ENCODE peak calls at places on chromosomes 5 and 9, in six cellular contexts. X is cardiac muscle cell, H is psoas muscle, F is iPS DF 6.9, J is aorta, W is fibroblast of lung. A is an unnamed sample.

GRCh38 chr5:157959355-157959754 is 100.4 kb upstream of the CLINT1 start:
- DNase-seq in X (no peak), H (no peak), F (no peak), J (no peak), W (no peak), A (no peak)

GRCh38 chr5:111772456-111772855 is 15.5 kb upstream of the NREP start:
- DNase-seq in X (no peak), H (no peak), F (no peak), J (no peak), W (no peak), A (no peak)

GRCh38 chr5:133398646-133399081 is 213.7 kb downstream of the FSTL4 start:
- DNase-seq in X (no peak), H (no peak), F (no peak), J (no peak), W (no peak), A (no peak)

GRCh38 chr9:31304576-31304975 is 1079.9 kb upstream of the ACO1 start:
- DNase-seq in X (peak; percentile 89), H (no peak), F (no peak), J (no peak), W (peak; percentile 85), A (no peak)

GRCh38 chr5:102760815-102761214 is 5.7 kb downstream of the PAM start:
- DNase-seq in X (peak; percentile 21), H (no peak), F (no peak), J (no peak), W (peak; percentile 65), A (no peak)

GRCh38 chr9:131733601-131734061 is 6.2 kb downstream of the RAPGEF1 start:
- DNase-seq in X (peak; percentile 97), H (peak; percentile 65), F (no peak), J (no peak), W (peak; percentile 94), A (peak; percentile 65)

GRCh38 chr5:164484948-164485347 is 979.5 kb downstream of the MAT2B start:
- DNase-seq in X (no peak), H (no peak), F (no peak), J (no peak), W (no peak), A (no peak)

GRCh38 chr5:42636425-42636824 is 120.2 kb upstream of the CCDC152 start:
- DNase-seq in X (peak; percentile 25), H (no peak), F (no peak), J (no peak), W (peak; percentile 28), A (no peak)

GRCh38 chr9:130171226-130172148 is 717 bp upstream of the NCS1 start:
- DNase-seq in X (no peak), H (no peak), F (no peak), J (no peak), W (no peak), A (no peak)

GRCh38 chr9:69074801-69075200 is 39.2 kb downstream of the FXN start:
- DNase-seq in X (no peak), H (no peak), F (no peak), J (no peak), W (no peak), A (no peak)

GRCh38 chr5:92907914-92908606 is 673.0 kb downstream of the NR2F1-AS1 start:
- DNase-seq in X (peak; percentile 69), H (no peak), F (no peak), J (no peak), W (peak; percentile 80), A (no peak)

GRCh38 chr5:42467981-42468524 is 44.8 kb downstream of the GHR start:
- DNase-seq in X (no peak), H (no peak), F (no peak), J (no peak), W (no peak), A (no peak)

DNA sequence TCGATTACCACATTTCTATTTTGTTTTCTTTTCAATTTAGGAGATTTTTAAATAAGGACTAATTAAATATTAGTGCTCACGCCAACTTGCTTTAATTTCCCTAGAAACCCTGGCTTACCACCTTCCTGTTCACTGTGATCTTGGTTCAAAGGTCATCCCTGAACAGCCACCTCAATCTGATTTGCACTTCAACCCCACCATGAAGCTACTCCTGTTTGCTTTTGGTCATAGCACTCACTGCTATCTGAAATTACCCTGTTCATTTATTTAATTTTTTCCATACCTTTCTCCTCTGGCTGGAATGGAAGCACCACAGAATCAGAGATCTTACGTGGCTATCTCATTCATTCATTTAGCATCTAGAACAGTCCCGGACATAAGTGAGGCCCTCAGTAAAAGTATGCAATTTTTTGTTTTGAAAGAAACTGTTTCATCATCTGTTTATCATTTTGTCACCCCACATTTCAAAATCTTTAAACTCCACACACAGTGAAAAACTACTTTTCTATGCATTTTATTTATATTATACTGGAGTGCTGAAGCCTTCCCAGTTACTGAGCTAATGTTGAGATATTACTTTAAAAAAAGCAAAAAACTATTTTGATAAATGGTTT is 17.2 kb upstream of the ADAMTSL1 start:
- DNase-seq in X (no peak), H (no peak), F (no peak), J (no peak), W (peak; percentile 8), A (no peak)
- H3K27ac ChIP-seq in X (no peak overlapping the region), H (no peak overlapping the region), F (no peak overlapping the region), J (no peak overlapping the region), W (no peak overlapping the region), A (no peak overlapping the region)

GRCh38 chr5:141298376-141298775 is 5.5 kb downstream of the SLC25A2 start:
- DNase-seq in X (peak; percentile 40), H (no peak), F (no peak), J (no peak), W (no peak), A (no peak)

GRCh38 chr5:141306630-141307029 is 2.8 kb upstream of the SLC25A2 start:
- DNase-seq in X (no peak), H (no peak), F (no peak), J (no peak), W (no peak), A (no peak)

DNA sequence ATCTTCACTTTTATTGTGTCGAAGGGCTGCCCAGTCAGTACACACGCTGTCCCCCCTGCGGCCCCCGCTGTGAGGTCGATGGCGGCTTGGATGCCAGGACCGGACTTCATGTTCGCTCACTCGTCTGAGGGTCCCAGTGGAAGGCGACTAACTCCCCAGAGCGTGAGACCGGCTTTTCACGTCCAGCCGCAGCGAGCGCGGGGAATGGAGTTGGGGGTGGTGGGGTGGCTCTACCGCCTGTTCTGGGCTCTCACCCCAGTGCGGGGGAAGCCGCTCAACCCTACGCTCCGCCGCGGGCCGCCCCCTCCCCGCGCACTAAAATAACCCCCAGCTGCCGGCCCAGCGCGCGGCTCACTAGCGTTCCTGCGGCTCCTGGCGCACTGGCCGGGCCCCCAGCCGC is at the start of gene SLC25A2:
- DNase-seq in X (no peak), H (no peak), F (no peak), J (no peak), W (no peak), A (no peak)
- H3K9me3 ChIP-seq in X (no peaks in the 10 kb centered on the region), H (peaks cover 54% of the 10 kb centered on the region), F (no peaks in the 10 kb centered on the region), J (peaks cover 14% of the 10 kb centered on the region), W (no peaks in the 10 kb centered on the region), A (peaks cover 13% of the 10 kb centered on the region)

DNA sequence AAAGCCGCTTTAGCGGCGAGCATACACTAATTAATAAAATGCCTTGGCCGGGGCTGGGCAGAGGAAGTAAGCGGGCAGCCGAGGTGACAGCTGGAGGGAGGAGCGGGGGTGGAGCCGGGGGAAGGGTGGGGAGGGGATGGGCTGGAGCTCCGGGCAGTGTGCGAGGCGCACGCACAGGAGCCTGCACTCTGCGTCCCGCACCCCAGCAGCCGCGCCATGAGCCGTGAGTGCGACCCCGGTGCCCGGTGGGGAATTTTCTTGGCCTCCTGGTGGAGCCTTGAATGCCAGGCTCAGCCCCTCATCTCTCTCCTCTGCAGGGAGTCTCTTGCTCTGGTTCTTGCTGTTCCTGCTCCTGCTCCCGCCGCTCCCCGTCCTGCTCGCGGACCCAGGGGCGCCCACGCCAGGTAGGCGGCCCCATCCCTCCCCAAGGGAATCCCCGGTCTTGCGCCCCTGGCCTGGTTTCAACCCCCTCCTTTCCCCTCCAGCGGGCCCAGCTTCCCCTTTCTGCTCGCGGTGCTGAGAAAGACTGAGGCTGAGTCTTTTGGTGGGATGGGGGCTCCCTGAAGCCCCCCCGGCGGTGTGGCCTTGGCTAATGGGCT is at the start of gene PTGS1:
- DNase-seq in X (peak; percentile 80), H (peak; percentile 50), F (no peak), J (peak; percentile 84), W (peak; percentile 40), A (peak; percentile 85)
- H3K4me3 ChIP-seq in X (peak within 1 kb of the TSS; percentile 13), H (peak within 1 kb of the TSS; percentile 56), F (peak within 1 kb of the TSS; percentile 56), J (no peak within 1 kb of the TSS), W (peak within 1 kb of the TSS; percentile 60), A (peak within 1 kb of the TSS; percentile 38)

DNA sequence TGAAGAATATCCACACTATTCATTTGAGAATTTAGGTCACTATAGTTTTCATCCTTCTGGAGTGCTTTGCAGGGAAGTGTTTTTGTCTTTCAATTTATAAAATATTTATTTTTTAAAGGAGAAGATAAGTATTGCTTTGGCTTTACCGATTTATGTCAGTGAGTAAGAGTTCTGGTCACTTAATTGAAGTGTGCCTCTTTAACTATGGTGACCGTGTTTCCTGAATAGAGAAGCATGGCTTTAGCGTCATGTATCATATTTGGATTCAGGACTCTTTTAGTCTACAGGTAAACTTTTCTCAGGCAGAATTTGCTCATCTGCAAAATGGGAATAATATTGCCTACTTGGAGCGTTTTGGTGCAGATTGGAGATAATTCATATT is 902 bp downstream of the BDP1 start:
- DNase-seq in X (no peak), H (no peak), F (no peak), J (no peak), W (no peak), A (no peak)
- H3K27ac ChIP-seq in X (no peak overlapping the region), H (peak overlapping the region; percentile 90), F (no peak overlapping the region), J (no peak overlapping the region), W (peak overlapping the region; percentile 88), A (no peak overlapping the region)

GRCh38 chr9:121178676-121179372 is 22.8 kb downstream of the RAB14 start:
- DNase-seq in X (no peak), H (no peak), F (no peak), J (no peak), W (no peak), A (no peak)
- H3K9me3 ChIP-seq in X (no peaks in the 10 kb centered on the region), H (no peaks in the 10 kb centered on the region), F (no peaks in the 10 kb centered on the region), J (no peaks in the 10 kb centered on the region), W (no peaks in the 10 kb centered on the region), A (no peaks in the 10 kb centered on the region)

DNA sequence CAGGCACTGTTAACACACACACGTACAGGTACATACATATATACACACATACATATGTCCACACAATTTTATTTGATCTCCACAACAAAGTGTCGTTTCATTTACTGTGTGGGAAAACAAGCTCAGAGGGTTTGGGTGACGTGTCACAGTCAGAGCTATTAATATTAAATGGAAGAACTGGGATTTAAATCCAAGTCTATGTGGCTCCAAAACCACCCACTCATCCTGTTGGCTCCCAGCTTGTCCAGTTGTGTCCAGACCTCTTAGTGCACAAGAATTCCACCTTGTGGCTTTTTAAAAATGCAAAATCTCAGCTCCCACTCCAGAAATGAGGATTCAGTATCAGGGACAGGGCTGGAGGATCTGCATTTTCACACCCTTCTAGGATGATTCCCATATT is 52.3 kb upstream of the PTPDC1 start:
- DNase-seq in X (peak; percentile 36), H (no peak), F (no peak), J (no peak), W (no peak), A (no peak)
- H3K4me3 ChIP-seq in X (no peak overlapping the region), H (peak overlapping the region; percentile 88), F (no peak overlapping the region), J (peak overlapping the region; percentile 92), W (no peak overlapping the region), A (peak overlapping the region; percentile 67)

A was measured in right cardiac atrium.